ENCODE peak calls at places on chromosomes 1 and 21, in seven cellular contexts. S, E, J, L, O, T and F are unnamed samples.

GRCh38 chr1:223248787-223249175 is 105.7 kb upstream of the TLR5 start:
- DNase-seq in O (no peak), E (no peak), J (peak), L (no peak), T (no peak), S (no peak), F (no peak)

GRCh38 chr1:154808909-154809262 is 61.2 kb downstream of the KCNN3 start:
- DNase-seq in S (no peak), O (no peak), J (no peak), T (peak), E (no peak), L (no peak), F (no peak)

GRCh38 chr1:182301026-182301436 is 90.6 kb downstream of the GLUL start:
- DNase-seq in S (no peak), O (no peak), T (no peak), L (no peak), J (no peak), E (no peak), F (no peak)

GRCh38 chr1:230104395-230105244 is 37.6 kb downstream of the GALNT2 start:
- DNase-seq in O (peak), E (peak), L (peak), T (peak), J (peak), S (peak), F (peak)

GRCh38 chr1:16338961-16339360 is 13.3 kb downstream of the FBXO42 start:
- DNase-seq in T (no peak), L (no peak), S (no peak), E (peak), J (no peak), O (no peak), F (no peak)

GRCh38 chr1:93839307-93839706 is 39.7 kb downstream of the DNTTIP2 start:
- DNase-seq in L (peak), S (no peak), O (no peak), E (peak), T (peak), J (no peak), F (peak)

GRCh38 chr1:17007121-17007520 is 4.6 kb downstream of the ATP13A2 start:
- DNase-seq in O (no peak), S (no peak), L (no peak), E (no peak), T (no peak), J (no peak), F (no peak)

GRCh38 chr1:172746091-172746949 is 87.4 kb downstream of the FASLG start:
- DNase-seq in S (no peak), O (no peak), L (peak), E (peak), T (no peak), J (no peak), F (peak)

GRCh38 chr1:167648978-167649752 is 19.1 kb downstream of the RCSD1 start:
- DNase-seq in T (no peak), E (no peak), S (no peak), O (no peak), L (no peak), J (no peak), F (no peak)

GRCh38 chr1:47635111-47635510 is 197.3 kb downstream of the FOXD2 start:
- DNase-seq in L (no peak), T (no peak), E (no peak), O (no peak), S (no peak), J (no peak), F (no peak)

GRCh38 chr1:117606608-117607261 is 887 bp downstream of the TENT5C start:
- DNase-seq in T (no peak), S (peak), J (peak), O (peak), L (peak), E (no peak), F (peak)

GRCh38 chr21:37848721-37849490 is 67.4 kb downstream of the KCNJ6 start:
- DNase-seq in E (peak), S (no peak), T (no peak), O (no peak), J (no peak), L (no peak), F (no peak)

GRCh38 chr1:219427989-219428388 is 184.9 kb downstream of the ZC3H11B start:
- DNase-seq in T (no peak), J (no peak), S (no peak), E (no peak), O (no peak), L (no peak), F (no peak)

GRCh38 chr1:228014235-228014930 is 7.6 kb downstream of the WNT3A start:
- DNase-seq in L (peak), E (peak), T (no peak), O (peak), J (peak), S (peak), F (peak)

GRCh38 chr1:236356141-236356540 is 37.9 kb upstream of the EDARADD start:
- DNase-seq in T (no peak), S (no peak), L (no peak), O (no peak), E (no peak), J (no peak), F (no peak)

GRCh38 chr1:178942285-178943218 is 71.7 kb upstream of the ANGPTL1 start:
- DNase-seq in E (peak), S (no peak), O (no peak), L (peak), T (no peak), J (peak), F (no peak)

GRCh38 chr1:6028042-6028895 is 17.4 kb upstream of the KCNAB2 start:
- DNase-seq in J (no peak), S (peak), O (no peak), E (peak), L (peak), T (no peak), F (peak)

GRCh38 chr1:50266509-50266908 is 156.7 kb downstream of the DMRTA2 start:
- DNase-seq in O (no peak), S (no peak), J (no peak), L (peak), T (no peak), E (no peak), F (no peak)

GRCh38 chr1:11918779-11919519 is 7.3 kb downstream of the KIAA2013 start:
- DNase-seq in L (peak), S (no peak), E (peak), J (peak), O (no peak), T (peak), F (peak)

GRCh38 chr1:27402349-27402754 is 9.9 kb downstream of the GPR3 start:
- DNase-seq in E (no peak), O (no peak), L (peak), T (no peak), J (peak), S (peak), F (peak)

GRCh38 chr1:169236143-169236542 is 129.7 kb downstream of the ATP1B1 start:
- DNase-seq in T (no peak), O (no peak), L (peak), E (peak), J (no peak), S (no peak), F (no peak)

GRCh38 chr21:37244506-37245083 is 22.5 kb downstream of the VPS26C start:
- DNase-seq in T (no peak), J (no peak), S (no peak), O (no peak), E (no peak), L (peak), F (no peak)

GRCh38 chr1:227903614-227904501 is 43.9 kb downstream of the WNT9A start:
- DNase-seq in L (no peak), T (no peak), S (peak), O (no peak), J (no peak), E (no peak), F (no peak)

GRCh38 chr1:165288301-165289120 is 68.0 kb downstream of the LMX1A start:
- DNase-seq in T (no peak), S (no peak), J (no peak), L (no peak), O (peak), E (no peak), F (peak)

GRCh38 chr1:50419907-50420248 is 3.4 kb downstream of the DMRTA2 start:
- DNase-seq in L (no peak), T (no peak), J (no peak), S (no peak), E (no peak), O (no peak), F (no peak)

GRCh38 chr21:39430457-39430856 is 15.1 kb downstream of the LCA5L start:
- DNase-seq in S (no peak), T (no peak), O (no peak), L (no peak), E (no peak), J (no peak), F (no peak)

GRCh38 chr1:220786337-220787068 is at the start of gene MTARC1:
- DNase-seq in S (peak), J (no peak), L (peak), O (peak), T (peak), E (no peak), F (no peak)

GRCh38 chr1:200912737-200913407 is 18.2 kb downstream of the INAVA start:
- DNase-seq in E (no peak), J (no peak), O (no peak), L (no peak), S (peak), T (no peak), F (peak)

DNA sequence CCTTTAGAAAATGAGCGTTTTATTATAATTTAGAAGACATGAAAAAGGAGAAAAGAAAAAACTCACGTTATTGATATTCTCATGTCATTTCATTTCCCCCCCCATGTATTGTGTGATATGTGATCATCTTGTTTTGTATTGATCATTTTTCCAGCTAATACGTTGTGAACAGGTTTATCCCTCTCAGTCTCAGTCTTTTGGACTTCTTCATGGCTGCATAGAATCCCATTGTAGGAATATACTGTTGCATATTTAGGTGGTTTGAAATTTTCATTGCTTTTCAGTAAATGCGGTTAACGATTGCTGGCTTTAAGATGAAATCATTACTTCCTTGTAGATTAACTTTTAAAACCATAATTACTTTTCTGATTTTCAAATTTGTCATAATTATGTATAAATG is 1.6 kb downstream of the SON start:
- DNase-seq in J (no peak), O (no peak), E (no peak), S (no peak), T (no peak), L (no peak), F (no peak)
- H3K4me3 ChIP-seq in J (peak), O (peak), E (peak), S (peak), T (no peak), L (peak), F (peak)

DNA sequence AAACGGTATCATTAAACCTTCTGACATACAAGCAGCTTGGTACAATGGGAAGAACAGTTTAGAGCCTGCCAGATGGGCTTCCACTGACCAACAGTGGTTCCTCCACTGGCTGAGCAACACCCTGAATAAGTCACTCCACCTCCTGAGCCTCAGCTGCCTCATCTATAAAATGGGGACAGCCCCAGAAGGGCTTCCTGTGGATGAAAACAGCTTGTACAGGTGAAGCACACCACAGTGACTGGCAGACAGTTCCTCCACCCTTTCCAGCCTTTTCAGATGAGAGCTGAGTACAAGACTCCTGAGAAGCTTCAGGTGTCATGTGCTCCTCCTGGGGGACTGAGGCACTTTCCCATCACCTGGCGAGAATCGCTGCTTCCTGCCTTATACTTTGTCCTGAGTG is 2.1 kb downstream of the CAPZB start:
- DNase-seq in L (no peak), S (no peak), T (no peak), O (no peak), E (no peak), J (no peak), F (no peak)
- H3K4me3 ChIP-seq in L (peak), S (peak), T (no peak), O (no peak), E (peak), J (peak), F (no peak)

GRCh38 chr1:226185153-226186036 is 1.1 kb downstream of the ACBD3 start:
- DNase-seq in L (peak), O (no peak), J (peak), S (no peak), T (no peak), E (peak), F (peak)

GRCh38 chr1:226187019-226187322 is 430 bp upstream of the ACBD3 start:
- DNase-seq in O (no peak), T (no peak), S (no peak), E (no peak), J (no peak), L (no peak), F (no peak)

GRCh38 chr1:226187380-226187779 is 839 bp upstream of the ACBD3 start:
- DNase-seq in T (no peak), L (no peak), S (no peak), O (no peak), E (no peak), J (no peak), F (no peak)

GRCh38 chr1:226186124-226187018 is at the start of gene ACBD3:
- DNase-seq in E (peak), J (peak), T (peak), O (peak), S (peak), L (peak), F (peak)

DNA sequence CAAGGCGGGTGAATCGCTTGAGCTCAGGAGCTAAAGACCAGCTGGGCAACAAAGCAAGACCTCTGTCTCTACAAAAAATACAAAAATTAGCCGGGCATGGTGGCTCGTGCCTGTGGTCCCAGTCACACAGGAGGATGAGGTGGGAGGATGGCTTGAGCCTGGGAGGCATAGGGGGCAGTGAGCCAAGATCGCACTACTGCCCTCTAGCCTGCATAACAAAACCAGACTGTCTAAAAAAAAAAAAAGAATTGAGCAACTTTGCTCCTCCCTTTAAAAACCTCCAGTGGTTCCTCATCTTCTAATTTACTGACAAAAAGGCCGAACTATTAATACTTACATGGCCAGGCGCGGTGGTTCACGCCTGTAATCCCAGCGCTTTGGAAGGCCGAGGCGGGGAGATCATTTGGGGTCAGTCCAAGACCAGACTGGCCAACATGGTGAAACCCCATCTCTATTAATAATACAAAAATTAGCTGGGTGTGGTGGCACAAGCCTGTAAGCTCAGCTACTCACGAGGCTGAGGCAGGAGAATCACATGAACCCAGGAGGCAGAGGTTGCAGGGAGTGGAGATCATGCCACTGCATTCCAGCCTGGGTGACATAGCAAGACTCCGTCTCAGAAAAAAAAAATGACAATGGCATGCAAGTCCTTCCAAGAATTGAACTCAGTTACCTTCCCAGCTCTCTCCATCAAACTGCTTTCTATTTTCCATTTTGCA is 4.4 kb downstream of the ACBD3 start:
- DNase-seq in L (peak), E (peak), T (peak), J (no peak), S (no peak), O (peak), F (peak)
- H3K4me3 ChIP-seq in L (no peak), E (no peak), T (no peak), J (peak), S (no peak), O (no peak), F (no peak)

DNA sequence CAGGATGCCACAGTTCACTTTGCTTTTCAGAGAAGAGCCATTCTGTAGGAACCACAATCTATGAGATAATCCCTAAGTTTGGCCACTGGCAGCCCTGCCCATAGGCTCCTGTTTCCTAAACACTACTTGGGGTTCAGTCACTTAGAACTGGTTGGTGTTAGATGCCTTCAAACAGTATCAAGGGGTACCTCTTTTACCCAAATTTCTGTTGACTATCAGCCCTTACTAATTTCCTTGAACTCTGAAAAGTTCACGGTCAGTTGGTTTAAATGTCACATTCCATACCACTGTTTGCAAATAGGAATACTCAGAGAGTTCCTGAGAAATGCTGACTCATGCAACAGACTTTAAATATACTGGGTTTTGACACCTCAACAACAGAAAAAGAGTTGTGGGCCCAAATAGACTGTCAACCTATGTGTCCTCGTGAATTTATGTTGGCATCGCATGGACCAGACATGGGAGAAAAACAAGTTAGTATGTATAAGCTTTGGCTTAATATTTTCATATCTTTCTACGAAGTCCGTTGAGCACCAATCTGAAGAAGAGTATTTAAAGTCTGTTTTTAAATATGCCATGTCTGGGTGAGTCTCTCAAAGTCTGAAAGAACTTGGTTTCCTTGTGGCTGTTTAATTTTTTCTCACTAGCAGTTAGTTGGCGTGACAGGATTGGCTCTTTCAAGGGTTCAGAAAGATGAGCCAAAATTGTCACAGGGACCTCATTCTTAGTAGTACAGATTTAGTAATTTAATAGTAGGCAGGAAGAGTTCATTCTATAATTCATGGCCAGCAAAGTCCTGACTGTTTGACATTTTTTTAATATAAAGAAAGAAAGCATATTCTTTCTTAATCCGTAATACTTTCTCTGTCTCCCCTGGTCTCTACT is 56.5 kb upstream of the ZNF326 start:
- DNase-seq in J (no peak), E (no peak), S (no peak), O (no peak), T (no peak), L (peak), F (peak)
- H3K4me3 ChIP-seq in J (no peak), E (no peak), S (no peak), O (no peak), T (no peak), L (no peak), F (no peak)

DNA sequence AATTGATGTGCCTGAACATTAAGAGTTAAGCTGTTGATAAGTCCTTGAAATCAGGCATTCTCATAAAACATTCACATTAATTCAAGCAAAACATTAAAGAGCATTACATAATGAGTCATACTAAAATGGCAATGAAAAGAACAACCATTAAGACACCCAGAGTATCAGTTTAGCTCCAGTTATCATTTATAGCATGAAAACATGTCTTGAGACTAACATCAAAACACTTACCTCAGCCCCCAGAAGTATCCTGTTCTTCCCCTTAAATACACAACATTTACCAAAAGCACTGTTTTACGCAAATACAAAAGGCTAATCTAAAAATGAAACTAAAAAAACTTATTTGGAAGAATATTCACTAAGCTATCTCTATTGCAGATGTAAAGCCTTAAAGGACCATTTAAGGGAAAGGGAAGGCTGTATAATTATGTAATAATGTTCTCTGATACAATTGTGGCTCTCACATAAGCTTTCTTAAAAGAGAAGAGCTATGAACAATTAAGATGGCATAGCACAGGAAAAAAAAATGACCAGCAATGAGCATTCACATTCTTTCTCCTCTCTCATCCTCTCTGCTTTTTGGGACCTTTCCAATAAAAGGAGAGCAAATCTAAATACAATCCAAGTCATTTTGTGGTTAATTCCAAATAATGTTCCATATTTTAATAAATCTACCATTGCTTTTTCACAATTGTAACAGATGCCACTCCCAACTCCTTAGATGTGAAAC is 23.7 kb downstream of the SMYD3 start:
- DNase-seq in T (no peak), S (no peak), E (no peak), O (no peak), J (no peak), L (peak), F (peak)
- H3K4me3 ChIP-seq in T (no peak), S (no peak), E (no peak), O (no peak), J (no peak), L (no peak), F (no peak)

DNA sequence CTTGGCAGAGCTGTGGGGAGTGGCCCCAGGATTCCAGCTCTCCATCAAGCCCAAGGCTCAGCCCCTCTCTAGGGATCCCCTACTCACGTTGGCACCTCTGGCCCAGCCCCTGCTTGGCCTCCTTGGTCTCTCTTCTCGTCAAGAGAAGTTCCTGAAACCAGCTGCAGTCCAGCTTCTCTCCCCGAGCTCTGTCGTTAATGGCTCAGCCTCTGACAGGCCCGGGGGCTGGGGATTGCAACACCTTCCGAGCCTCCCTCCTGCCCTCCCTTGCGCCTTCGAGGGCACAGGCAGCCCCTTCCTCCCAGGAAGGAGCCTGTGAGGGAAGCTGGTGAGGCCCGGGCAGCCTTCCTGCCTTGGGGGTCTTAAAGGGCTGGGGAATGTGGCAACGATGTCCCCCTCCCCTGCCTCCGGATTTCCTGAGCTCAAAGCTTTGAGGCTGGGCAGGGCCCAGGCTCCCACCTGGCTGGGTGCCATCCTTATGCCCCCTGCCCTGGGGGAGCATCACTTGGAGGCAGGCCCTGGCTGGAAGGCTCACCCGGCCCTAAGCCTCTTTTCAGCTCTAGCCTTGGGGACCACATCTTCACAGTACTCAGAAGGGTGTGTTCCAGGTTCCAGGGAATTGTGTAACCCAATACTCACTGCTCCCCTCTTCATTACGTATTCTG is at the start of gene CSF3R:
- DNase-seq in O (no peak), J (no peak), E (no peak), L (no peak), S (peak), T (no peak), F (no peak)
- H3K4me3 ChIP-seq in O (peak), J (peak), E (no peak), L (no peak), S (peak), T (no peak), F (no peak)